ENCODE peak calls at places on chromosomes 12 and 14, in eight cellular contexts. One of them, this sample, is unnamed.

GRCh38 chr14:39946796-39947195 is 514.6 kb upstream of the FBXO33 start:
- DNase-seq in mesothelial cell of epicardium: no peak
- DNase-seq in astrocyte of the spinal cord: peak
- DNase-seq in HFF-Myc: no peak
- DNase-seq in kidney: no peak
- DNase-seq in fibroblast of mammary gland: peak
- DNase-seq in colonic mucosa: no peak
- DNase-seq in tibial artery: no peak
- DNase-seq in this sample: no peak

GRCh38 chr14:78921856-78922255 is 751.7 kb downstream of the NRXN3 start:
- DNase-seq in mesothelial cell of epicardium: no peak
- DNase-seq in fibroblast of mammary gland: peak
- DNase-seq in kidney: no peak
- DNase-seq in astrocyte of the spinal cord: peak
- DNase-seq in HFF-Myc: peak
- DNase-seq in colonic mucosa: no peak
- DNase-seq in tibial artery: no peak
- DNase-seq in this sample: peak

GRCh38 chr12:76096079-76096651 is 11.7 kb upstream of the NAP1L1 start:
- DNase-seq in HFF-Myc: no peak
- DNase-seq in mesothelial cell of epicardium: no peak
- DNase-seq in kidney: no peak
- DNase-seq in fibroblast of mammary gland: no peak
- DNase-seq in astrocyte of the spinal cord: no peak
- DNase-seq in tibial artery: no peak
- DNase-seq in colonic mucosa: no peak
- DNase-seq in this sample: no peak

GRCh38 chr12:90979936-90980335 is 24.8 kb downstream of the EPYC start:
- DNase-seq in kidney: no peak
- DNase-seq in mesothelial cell of epicardium: no peak
- DNase-seq in tibial artery: no peak
- DNase-seq in HFF-Myc: peak
- DNase-seq in astrocyte of the spinal cord: no peak
- DNase-seq in colonic mucosa: no peak
- DNase-seq in fibroblast of mammary gland: peak
- DNase-seq in this sample: peak

GRCh38 chr12:111451649-111452129 is 46.0 kb downstream of the SH2B3 start:
- DNase-seq in tibial artery: no peak
- DNase-seq in fibroblast of mammary gland: peak
- DNase-seq in mesothelial cell of epicardium: peak
- DNase-seq in kidney: no peak
- DNase-seq in HFF-Myc: no peak
- DNase-seq in astrocyte of the spinal cord: peak
- DNase-seq in colonic mucosa: no peak
- DNase-seq in this sample: peak

GRCh38 chr12:53096089-53096741 is 1.3 kb upstream of the IGFBP6 start:
- DNase-seq in tibial artery: peak
- DNase-seq in HFF-Myc: no peak
- DNase-seq in fibroblast of mammary gland: peak
- DNase-seq in kidney: peak
- DNase-seq in astrocyte of the spinal cord: peak
- DNase-seq in mesothelial cell of epicardium: no peak
- DNase-seq in colonic mucosa: peak
- DNase-seq in this sample: peak

GRCh38 chr12:55188974-55189556 is 31.8 kb upstream of the OR10A7 start:
- DNase-seq in HFF-Myc: peak
- DNase-seq in kidney: no peak
- DNase-seq in colonic mucosa: peak
- DNase-seq in tibial artery: no peak
- DNase-seq in fibroblast of mammary gland: peak
- DNase-seq in mesothelial cell of epicardium: no peak
- DNase-seq in astrocyte of the spinal cord: peak
- DNase-seq in this sample: peak

GRCh38 chr12:122226366-122227222 is 742 bp upstream of the DIABLO start:
- DNase-seq in kidney: peak
- DNase-seq in colonic mucosa: no peak
- DNase-seq in HFF-Myc: no peak
- DNase-seq in mesothelial cell of epicardium: no peak
- DNase-seq in fibroblast of mammary gland: no peak
- DNase-seq in tibial artery: no peak
- DNase-seq in astrocyte of the spinal cord: no peak
- DNase-seq in this sample: no peak

GRCh38 chr12:78439666-78440065 is 424.9 kb upstream of the SYT1 start:
- DNase-seq in HFF-Myc: no peak
- DNase-seq in mesothelial cell of epicardium: no peak
- DNase-seq in fibroblast of mammary gland: no peak
- DNase-seq in tibial artery: no peak
- DNase-seq in kidney: no peak
- DNase-seq in astrocyte of the spinal cord: no peak
- DNase-seq in colonic mucosa: no peak
- DNase-seq in this sample: no peak

GRCh38 chr12:111245701-111246476 is 123.0 kb downstream of the PHETA1 start:
- DNase-seq in HFF-Myc: no peak
- DNase-seq in mesothelial cell of epicardium: no peak
- DNase-seq in tibial artery: no peak
- DNase-seq in colonic mucosa: no peak
- DNase-seq in fibroblast of mammary gland: no peak
- DNase-seq in kidney: no peak
- DNase-seq in astrocyte of the spinal cord: no peak
- DNase-seq in this sample: no peak

GRCh38 chr14:67547224-67547780 is 14.2 kb downstream of the PLEKHH1 start:
- DNase-seq in astrocyte of the spinal cord: no peak
- DNase-seq in mesothelial cell of epicardium: no peak
- DNase-seq in HFF-Myc: no peak
- DNase-seq in kidney: no peak
- DNase-seq in fibroblast of mammary gland: no peak
- DNase-seq in colonic mucosa: no peak
- DNase-seq in tibial artery: no peak
- DNase-seq in this sample: no peak

GRCh38 chr12:62640910-62641448 is 174.4 kb downstream of the MON2 start:
- DNase-seq in HFF-Myc: peak
- DNase-seq in kidney: no peak
- DNase-seq in mesothelial cell of epicardium: no peak
- DNase-seq in colonic mucosa: no peak
- DNase-seq in tibial artery: no peak
- DNase-seq in astrocyte of the spinal cord: peak
- DNase-seq in fibroblast of mammary gland: peak
- DNase-seq in this sample: peak

GRCh38 chr12:84397846-84398245 is 514.8 kb downstream of the SLC6A15 start:
- DNase-seq in mesothelial cell of epicardium: no peak
- DNase-seq in tibial artery: no peak
- DNase-seq in colonic mucosa: no peak
- DNase-seq in fibroblast of mammary gland: no peak
- DNase-seq in kidney: no peak
- DNase-seq in HFF-Myc: no peak
- DNase-seq in astrocyte of the spinal cord: no peak
- DNase-seq in this sample: no peak

GRCh38 chr14:96083667-96084320 is 44.6 kb downstream of the C14orf132 start:
- DNase-seq in colonic mucosa: no peak
- DNase-seq in mesothelial cell of epicardium: no peak
- DNase-seq in astrocyte of the spinal cord: no peak
- DNase-seq in tibial artery: no peak
- DNase-seq in HFF-Myc: no peak
- DNase-seq in kidney: no peak
- DNase-seq in fibroblast of mammary gland: no peak
- DNase-seq in this sample: no peak

DNA sequence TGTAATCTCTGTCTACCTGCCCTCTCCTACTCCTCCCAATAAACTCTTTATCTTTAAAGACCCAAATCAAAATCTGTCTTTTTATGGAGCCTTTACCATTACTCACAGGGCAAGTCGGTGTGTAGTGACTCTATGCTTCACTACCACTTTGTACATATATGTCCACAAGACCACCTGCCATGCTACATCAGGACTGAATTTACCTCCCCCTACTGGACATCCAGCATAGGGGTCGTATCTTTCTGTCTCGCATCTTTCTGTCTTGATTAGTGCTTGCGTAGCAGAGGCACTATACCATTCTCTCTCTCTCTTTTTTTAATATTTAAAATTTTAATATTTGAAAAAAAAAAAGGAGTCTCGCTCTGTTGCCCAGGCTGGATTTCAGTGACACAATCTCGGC is 587.5 kb downstream of the SOX5 start:
- DNase-seq in tibial artery: no peak
- DNase-seq in fibroblast of mammary gland: no peak
- DNase-seq in mesothelial cell of epicardium: no peak
- DNase-seq in HFF-Myc: no peak
- DNase-seq in astrocyte of the spinal cord: no peak
- DNase-seq in kidney: no peak
- DNase-seq in colonic mucosa: no peak
- DNase-seq in this sample: no peak
- TF ChIP-seq CTCF in tibial artery: no peak
- TF ChIP-seq CTCF in fibroblast of mammary gland: no peak
- TF ChIP-seq CTCF in mesothelial cell of epicardium: peak
- TF ChIP-seq CTCF in HFF-Myc: no peak
- TF ChIP-seq CTCF in astrocyte of the spinal cord: no peak
- TF ChIP-seq CTCF in kidney: no peak
- TF ChIP-seq CTCF in colonic mucosa: no peak
- TF ChIP-seq CTCF in this sample: no peak

DNA sequence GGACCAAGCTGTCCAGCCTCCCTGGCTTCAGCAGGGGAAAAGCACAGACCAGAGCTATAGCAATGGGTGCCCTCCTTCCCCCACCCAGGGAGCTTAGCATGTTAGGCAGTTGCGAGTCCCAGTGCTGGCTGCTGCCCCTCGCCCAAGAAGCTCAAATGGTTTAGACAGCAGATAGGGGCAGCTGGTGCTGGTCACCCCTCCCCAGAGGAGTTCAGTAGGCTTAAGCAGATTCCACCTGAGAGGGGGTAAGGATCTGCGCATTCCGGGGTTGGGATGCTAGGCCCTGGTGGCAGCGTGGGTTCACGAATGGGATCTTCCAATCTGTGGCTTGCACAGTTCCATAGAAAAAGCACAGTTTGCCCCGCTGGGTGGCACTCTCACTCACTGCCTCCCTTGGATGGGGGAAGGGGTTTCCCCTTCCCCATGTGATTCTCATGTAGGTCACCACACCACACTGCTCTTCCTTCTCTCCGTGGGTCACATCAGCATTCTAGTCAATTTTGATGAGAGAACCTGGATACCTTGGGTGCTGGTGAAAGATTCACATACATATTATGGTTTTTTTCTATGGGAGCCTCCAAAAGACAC is 665.6 kb downstream of the C12orf50 start:
- DNase-seq in colonic mucosa: no peak
- DNase-seq in fibroblast of mammary gland: no peak
- DNase-seq in mesothelial cell of epicardium: no peak
- DNase-seq in kidney: peak
- DNase-seq in tibial artery: no peak
- DNase-seq in astrocyte of the spinal cord: no peak
- DNase-seq in HFF-Myc: no peak
- DNase-seq in this sample: no peak
- TF ChIP-seq CTCF in colonic mucosa: no peak
- TF ChIP-seq CTCF in fibroblast of mammary gland: no peak
- TF ChIP-seq CTCF in mesothelial cell of epicardium: no peak
- TF ChIP-seq CTCF in kidney: no peak
- TF ChIP-seq CTCF in tibial artery: no peak
- TF ChIP-seq CTCF in astrocyte of the spinal cord: no peak
- TF ChIP-seq CTCF in HFF-Myc: no peak
- TF ChIP-seq CTCF in this sample: no peak

GRCh38 chr14:91835920-91836843 is 31.2 kb downstream of the TC2N start:
- DNase-seq in astrocyte of the spinal cord: no peak
- DNase-seq in kidney: peak
- DNase-seq in HFF-Myc: no peak
- DNase-seq in tibial artery: peak
- DNase-seq in colonic mucosa: peak
- DNase-seq in mesothelial cell of epicardium: peak
- DNase-seq in fibroblast of mammary gland: no peak
- DNase-seq in this sample: peak
- TF ChIP-seq CTCF in astrocyte of the spinal cord: no peak
- TF ChIP-seq CTCF in kidney: no peak
- TF ChIP-seq CTCF in HFF-Myc: no peak
- TF ChIP-seq CTCF in tibial artery: no peak
- TF ChIP-seq CTCF in colonic mucosa: no peak
- TF ChIP-seq CTCF in mesothelial cell of epicardium: no peak
- TF ChIP-seq CTCF in fibroblast of mammary gland: no peak
- TF ChIP-seq CTCF in this sample: no peak

GRCh38 chr12:1795785-1796514 is 24.4 kb upstream of the LRTM2 start:
- DNase-seq in tibial artery: peak
- DNase-seq in kidney: peak
- DNase-seq in mesothelial cell of epicardium: peak
- DNase-seq in fibroblast of mammary gland: peak
- DNase-seq in HFF-Myc: peak
- DNase-seq in colonic mucosa: peak
- DNase-seq in astrocyte of the spinal cord: peak
- DNase-seq in this sample: peak

GRCh38 chr12:1796515-1797010 is 23.8 kb upstream of the LRTM2 start:
- DNase-seq in tibial artery: no peak
- DNase-seq in colonic mucosa: peak
- DNase-seq in mesothelial cell of epicardium: no peak
- DNase-seq in HFF-Myc: no peak
- DNase-seq in kidney: peak
- DNase-seq in fibroblast of mammary gland: peak
- DNase-seq in astrocyte of the spinal cord: no peak
- DNase-seq in this sample: no peak

GRCh38 chr12:1797991-1798733 is 22.2 kb upstream of the LRTM2 start:
- DNase-seq in fibroblast of mammary gland: no peak
- DNase-seq in astrocyte of the spinal cord: no peak
- DNase-seq in tibial artery: no peak
- DNase-seq in HFF-Myc: no peak
- DNase-seq in colonic mucosa: no peak
- DNase-seq in mesothelial cell of epicardium: no peak
- DNase-seq in kidney: no peak
- DNase-seq in this sample: no peak

GRCh38 chr12:1798734-1799067 is 21.7 kb upstream of the LRTM2 start:
- DNase-seq in kidney: no peak
- DNase-seq in mesothelial cell of epicardium: no peak
- DNase-seq in colonic mucosa: no peak
- DNase-seq in fibroblast of mammary gland: no peak
- DNase-seq in HFF-Myc: no peak
- DNase-seq in tibial artery: no peak
- DNase-seq in astrocyte of the spinal cord: no peak
- DNase-seq in this sample: no peak

DNA sequence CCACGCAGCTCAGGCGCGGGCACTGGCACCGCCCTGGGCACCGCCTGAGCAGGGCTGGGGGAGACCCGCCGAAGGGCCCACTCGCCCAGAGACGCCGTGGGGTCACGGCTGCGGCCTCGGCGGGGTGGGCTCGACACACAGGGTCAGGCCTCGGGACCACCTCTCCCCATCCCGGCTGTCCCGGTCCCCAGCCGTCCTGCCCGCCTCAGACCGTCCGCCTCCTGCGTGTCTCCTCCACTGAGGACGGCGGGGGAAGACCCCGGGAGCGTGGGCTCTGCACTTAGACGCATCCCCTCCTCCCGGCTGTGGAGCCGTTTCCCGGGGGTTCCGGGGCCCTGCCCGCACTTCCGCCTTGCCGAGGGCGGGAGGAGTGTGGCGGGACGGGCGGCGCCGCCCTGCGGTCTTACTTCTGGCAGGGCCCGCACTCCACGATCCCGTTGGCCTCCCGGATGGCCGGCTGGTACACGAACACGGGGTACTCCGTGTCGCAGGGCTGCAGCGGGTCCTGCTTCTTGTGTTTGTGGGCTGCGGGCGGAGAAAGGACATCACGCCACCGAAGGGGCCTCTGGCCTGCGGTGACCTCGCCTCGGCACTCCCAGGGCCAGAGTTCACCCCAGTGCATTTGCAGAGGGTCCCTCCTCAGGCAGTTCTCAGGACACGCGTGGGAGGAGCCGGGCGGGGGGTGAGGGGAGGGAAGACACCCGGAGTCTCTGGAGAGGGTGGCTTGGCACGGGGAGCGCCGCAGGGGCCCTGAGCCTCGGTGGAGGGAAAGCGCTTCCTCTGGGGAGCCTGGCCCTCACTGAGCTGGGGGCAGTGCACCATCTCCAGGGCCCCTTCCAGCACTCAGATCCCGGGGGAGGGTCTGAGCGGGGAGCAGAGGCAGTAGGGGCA is 23.1 kb upstream of the LRTM2 start:
- DNase-seq in colonic mucosa: peak
- DNase-seq in astrocyte of the spinal cord: no peak
- DNase-seq in mesothelial cell of epicardium: peak
- DNase-seq in fibroblast of mammary gland: peak
- DNase-seq in kidney: peak
- DNase-seq in HFF-Myc: no peak
- DNase-seq in tibial artery: no peak
- DNase-seq in this sample: no peak
- TF ChIP-seq CTCF in colonic mucosa: no peak
- TF ChIP-seq CTCF in astrocyte of the spinal cord: no peak
- TF ChIP-seq CTCF in mesothelial cell of epicardium: no peak
- TF ChIP-seq CTCF in fibroblast of mammary gland: no peak
- TF ChIP-seq CTCF in kidney: no peak
- TF ChIP-seq CTCF in HFF-Myc: no peak
- TF ChIP-seq CTCF in tibial artery: no peak
- TF ChIP-seq CTCF in this sample: no peak